ENCODE peak calls at places on chromosome 14, in four cellular contexts. Z, U, A and S are unnamed samples.

GRCh38 chr14:77844802-77845201 is 44.9 kb downstream of the ADCK1 start:
- DNase-seq in Z (no peak), U (peak), A (no peak), S (no peak)

GRCh38 chr14:106129274-106129673 is 602.9 kb downstream of the TMEM121 start:
- DNase-seq in Z (no peak), U (no peak), A (no peak), S (no peak)

GRCh38 chr14:51014086-51014485 is 69.8 kb upstream of the PYGL start:
- DNase-seq in Z (no peak), U (peak), A (no peak), S (no peak)

GRCh38 chr14:91289464-91289863 is 45.0 kb upstream of the GPR68 start:
- DNase-seq in Z (no peak), U (no peak), A (no peak), S (no peak)

GRCh38 chr14:55505846-55506245 is 65.4 kb upstream of the TBPL2 start:
- DNase-seq in Z (no peak), U (no peak), A (no peak), S (no peak)

GRCh38 chr14:59328410-59328809 is 136.8 kb downstream of the GPR135 start:
- DNase-seq in Z (no peak), U (no peak), A (no peak), S (no peak)

GRCh38 chr14:21408152-21408551 is 24.3 kb upstream of the SUPT16H start:
- DNase-seq in Z (no peak), U (peak), A (no peak), S (no peak)

GRCh38 chr14:93047661-93048060 is 68.1 kb downstream of the ITPK1 start:
- DNase-seq in Z (no peak), U (peak), A (peak), S (peak)

GRCh38 chr14:77804592-77804991 is 4.7 kb downstream of the ADCK1 start:
- DNase-seq in Z (no peak), U (no peak), A (no peak), S (no peak)

GRCh38 chr14:101859538-101859902 is 98.0 kb downstream of the PPP2R5C start:
- DNase-seq in Z (no peak), U (no peak), A (no peak), S (no peak)

GRCh38 chr14:22821193-22822016 is 6.2 kb upstream of the SLC7A7 start:
- DNase-seq in Z (no peak), U (no peak), A (no peak), S (no peak)

GRCh38 chr14:92224348-92224954 is 98.5 kb upstream of the SLC24A4 start:
- DNase-seq in Z (no peak), U (peak), A (no peak), S (no peak)

GRCh38 chr14:54591461-54592245 is 24.7 kb downstream of the SAMD4A start:
- DNase-seq in Z (no peak), U (peak), A (no peak), S (no peak)

GRCh38 chr14:90781344-90781761 is 34.9 kb downstream of the TTC7B start:
- DNase-seq in Z (no peak), U (peak), A (no peak), S (no peak)

GRCh38 chr14:95432152-95433093 is 84.0 kb downstream of the SYNE3 start:
- DNase-seq in Z (no peak), U (peak), A (no peak), S (no peak)

GRCh38 chr14:105116451-105117256 is 51.4 kb upstream of the GPR132 start:
- DNase-seq in Z (no peak), U (no peak), A (no peak), S (peak)

GRCh38 chr14:92706386-92706785 is 42.0 kb downstream of the LGMN start:
- DNase-seq in Z (no peak), U (no peak), A (no peak), S (no peak)

GRCh38 chr14:50058112-50058511 is 58.3 kb downstream of the VCPKMT start:
- DNase-seq in Z (no peak), U (no peak), A (no peak), S (no peak)

GRCh38 chr14:69325646-69326265 is 65.8 kb downstream of the GALNT16 start:
- DNase-seq in Z (no peak), U (no peak), A (no peak), S (no peak)

GRCh38 chr14:102795060-102795925 is 18.0 kb downstream of the TRAF3 start:
- DNase-seq in Z (no peak), U (peak), A (peak), S (peak)

GRCh38 chr14:34035177-34035933 is 84.5 kb upstream of the EGLN3 start:
- DNase-seq in Z (no peak), U (no peak), A (peak), S (no peak)

GRCh38 chr14:50402965-50403364 is 6.3 kb upstream of the CDKL1 start:
- DNase-seq in Z (no peak), U (no peak), A (no peak), S (no peak)

GRCh38 chr14:49882826-49883694 is 9.8 kb upstream of the ARF6 start:
- DNase-seq in Z (no peak), U (no peak), A (no peak), S (peak)

GRCh38 chr14:69711471-69712216 is 55.3 kb upstream of the SRSF5 start:
- DNase-seq in Z (no peak), U (peak), A (peak), S (no peak)

GRCh38 chr14:22163051-22163450 is 426.0 kb downstream of the DAD1 start:
- DNase-seq in Z (no peak), U (no peak), A (no peak), S (no peak)

GRCh38 chr14:70188608-70189540 is at the start of gene SLC8A3:
- DNase-seq in Z (no peak), U (peak), A (peak), S (no peak)

GRCh38 chr14:31449971-31450610 is 7.2 kb downstream of the DTD2 start:
- DNase-seq in Z (peak), U (peak), A (no peak), S (no peak)

GRCh38 chr14:94571395-94571794 is 9.8 kb upstream of the SERPINA5 start:
- DNase-seq in Z (no peak), U (no peak), A (no peak), S (no peak)

GRCh38 chr14:63951429-63951828 is 98.6 kb downstream of the SYNE2 start:
- DNase-seq in Z (no peak), U (no peak), A (no peak), S (no peak)

GRCh38 chr14:51521764-51522163 is 129.9 kb upstream of the FRMD6 start:
- DNase-seq in Z (no peak), U (peak), A (no peak), S (no peak)

GRCh38 chr14:101561145-101561896 is at the start of gene DIO3:
- DNase-seq in Z (peak), U (no peak), A (no peak), S (no peak)

GRCh38 chr14:104290058-104290667 is 151.8 kb downstream of the KIF26A start:
- DNase-seq in Z (no peak), U (no peak), A (no peak), S (peak)

GRCh38 chr14:94000986-94001385 is 3.9 kb downstream of the CCDC197 start:
- DNase-seq in Z (no peak), U (no peak), A (no peak), S (no peak)

GRCh38 chr14:103519837-103520212 is 2.8 kb downstream of the CKB start:
- DNase-seq in Z (no peak), U (no peak), A (no peak), S (no peak)

GRCh38 chr14:76967788-76968187 is 60.7 kb downstream of the IRF2BPL start:
- DNase-seq in Z (no peak), U (no peak), A (no peak), S (no peak)

GRCh38 chr14:52551205-52551604 is 1.1 kb downstream of the TXNDC16 start:
- DNase-seq in Z (no peak), U (no peak), A (no peak), S (no peak)
- H3K4me3 ChIP-seq in Z (peak), U (peak), A (peak), S (no peak)

DNA sequence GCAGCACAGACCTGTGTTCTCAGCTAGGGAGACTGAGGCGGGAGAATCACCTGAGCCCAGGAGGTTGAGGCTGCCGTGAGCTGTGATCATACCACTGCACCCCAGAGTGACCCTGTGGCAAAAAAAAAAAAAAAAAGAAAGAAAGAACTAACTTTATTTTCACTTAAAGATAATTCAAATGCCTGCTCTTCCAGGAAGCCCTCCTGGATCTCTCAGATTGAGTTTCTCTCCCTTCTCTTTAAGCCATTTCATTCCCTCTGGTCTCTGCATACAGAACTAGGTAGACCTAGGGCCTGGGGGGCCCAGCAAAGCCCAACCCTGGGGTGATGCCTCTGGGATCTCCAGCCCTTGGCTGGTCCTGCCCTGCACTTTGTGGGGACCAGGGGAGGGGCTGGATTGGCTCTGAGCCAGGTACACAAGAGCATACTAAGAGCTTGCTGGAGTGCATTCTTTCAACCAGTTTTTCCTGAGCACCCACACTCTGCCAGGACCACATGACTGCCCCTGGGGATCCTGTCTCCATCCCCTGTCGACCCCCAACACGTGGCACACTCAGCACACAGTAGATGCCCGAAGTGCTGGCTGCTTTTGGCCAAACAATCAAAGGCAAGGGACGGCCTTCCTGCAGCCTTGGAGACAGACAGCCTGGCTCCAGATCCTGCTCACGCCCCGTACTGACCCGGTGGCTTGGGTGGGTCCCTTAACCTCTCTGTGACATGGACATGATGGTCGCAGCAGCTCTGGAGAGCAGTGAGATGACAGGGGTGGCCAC is 52.7 kb downstream of the CYP46A1 start:
- DNase-seq in Z (no peak), U (no peak), A (no peak), S (no peak)
- TF ChIP-seq CTCF in Z (no peak), U (no peak), A (no peak), S (no peak)

GRCh38 chr14:75246546-75247285 is 31.9 kb upstream of the FOS start:
- DNase-seq in Z (no peak), U (no peak), A (no peak), S (no peak)

GRCh38 chr14:75249958-75250336 is 28.7 kb upstream of the FOS start:
- DNase-seq in Z (no peak), U (no peak), A (no peak), S (no peak)

GRCh38 chr14:75249251-75249957 is 29.2 kb upstream of the FOS start:
- DNase-seq in Z (no peak), U (no peak), A (peak), S (no peak)

GRCh38 chr14:75247286-75247922 is 31.2 kb upstream of the FOS start:
- DNase-seq in Z (no peak), U (no peak), A (no peak), S (no peak)

GRCh38 chr14:75247939-75248338 is 30.7 kb upstream of the FOS start:
- DNase-seq in Z (no peak), U (no peak), A (no peak), S (no peak)
- H3K4me3 ChIP-seq in Z (no peak), U (no peak), A (no peak), S (no peak)

GRCh38 chr14:36028218-36028617 is 148.3 kb downstream of the PTCSC3 start:
- DNase-seq in Z (no peak), U (no peak), A (no peak), S (no peak)
- TF ChIP-seq CTCF in Z (no peak), U (no peak), A (no peak), S (no peak)

DNA sequence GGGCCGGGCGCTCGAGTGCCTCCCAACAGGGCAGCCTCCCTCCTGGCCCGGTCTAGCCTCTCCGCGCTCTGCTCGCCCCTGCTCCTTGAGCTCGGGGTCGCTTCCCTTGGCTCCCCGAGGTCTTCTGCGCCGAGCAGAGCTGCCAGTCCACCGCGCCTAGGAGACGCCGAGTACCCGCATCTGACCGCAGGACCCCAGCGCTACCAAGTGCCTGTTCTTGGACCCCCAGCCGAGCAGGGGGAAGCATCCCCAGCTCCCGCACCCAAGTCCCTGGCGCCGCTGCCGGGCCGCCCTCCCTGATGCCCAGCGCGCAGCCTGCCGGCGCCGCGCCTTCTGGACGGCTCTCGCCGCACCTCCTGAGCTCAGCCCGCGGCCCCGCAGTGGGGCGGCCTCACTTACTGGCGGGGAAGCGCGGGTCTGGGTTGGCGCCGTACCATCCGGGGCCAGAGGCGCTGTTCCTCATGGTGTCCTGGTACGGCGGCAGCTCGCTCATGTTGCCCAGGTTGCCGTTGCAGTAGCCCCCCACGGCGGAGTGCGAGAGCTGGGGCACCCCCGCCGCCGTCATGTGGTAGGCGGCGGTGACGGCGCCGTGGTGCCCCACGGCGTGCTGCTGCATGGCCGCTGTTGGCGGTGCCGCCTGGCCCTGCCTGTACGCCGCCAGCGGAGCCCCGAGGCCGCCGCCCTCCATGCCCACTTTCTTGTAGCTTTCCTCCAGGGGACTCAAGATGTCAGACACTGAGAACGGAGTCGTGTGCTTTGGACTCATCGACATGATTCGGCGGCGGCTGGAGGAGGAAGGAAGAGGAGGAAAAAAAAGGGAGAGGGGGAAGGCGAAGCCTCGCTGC is 1.2 kb downstream of the NKX2-1 start:
- DNase-seq in Z (no peak), U (no peak), A (no peak), S (no peak)
- H3K4me3 ChIP-seq in Z (no peak), U (no peak), A (peak), S (no peak)